ENCODE peak calls at places on chromosomes 11 and 22, in eight cellular contexts. A is iris pigment epithelial cell; I is mucosa of descending colon; C is activated T-cell treated with anti-CD3 and anti-CD28 coated beads, Interleukin-2, amount 50 U/mL, for 48 hours; L is NCI-H1417; H is brain microvascular endothelial cell; Q is NAMALWA; G is GM12892. W is an unnamed sample.

GRCh38 chr11:110121204-110121603 is 28.0 kb downstream of the ZC3H12C start:
- DNase-seq in A (peak), I (no peak), C (no peak), L (peak), H (peak), Q (no peak), G (no peak), W (peak)

GRCh38 chr11:130122141-130122575 is 37.4 kb upstream of the ST14 start:
- DNase-seq in A (peak), I (no peak), C (peak), L (no peak), H (peak), Q (no peak), G (no peak), W (no peak)

GRCh38 chr11:130744804-130745203 is 171.5 kb downstream of the SNX19 start:
- DNase-seq in A (no peak), I (no peak), C (no peak), L (no peak), H (no peak), Q (no peak), G (no peak), W (no peak)

GRCh38 chr11:96265236-96265737 is 77.7 kb downstream of the MAML2 start:
- DNase-seq in A (no peak), I (no peak), C (no peak), L (no peak), H (no peak), Q (no peak), G (no peak), W (no peak)

GRCh38 chr22:32897400-32897799 is 95.9 kb downstream of the TIMP3 start:
- DNase-seq in A (peak), I (no peak), C (no peak), L (no peak), H (peak), Q (no peak), G (no peak), W (no peak)

GRCh38 chr11:66184728-66185127 is 83.7 kb upstream of the RAB1B start:
- DNase-seq in A (no peak), I (no peak), C (no peak), L (no peak), H (no peak), Q (no peak), G (no peak), W (no peak)

GRCh38 chr11:67303989-67304411 is 670 bp downstream of the SSH3 start:
- DNase-seq in A (no peak), I (peak), C (no peak), L (peak), H (no peak), Q (no peak), G (no peak), W (no peak)

GRCh38 chr11:113729456-113729855 is 23.3 kb upstream of the TMPRSS5 start:
- DNase-seq in A (no peak), I (no peak), C (no peak), L (no peak), H (no peak), Q (no peak), G (no peak), W (no peak)

W was measured in NCI-H1092 treated with DMSO at 0.1 percent for 48 hours.